ENCODE peak calls at places on chromosomes 13 and 19, in ten cellular contexts. G, H, S, A, W, O, T, D, R and C are unnamed samples.

GRCh38 chr13:68378294-68378693 is 1148.2 kb upstream of the PCDH9 start:
- DNase-seq in R (no peak), S (no peak), W (no peak), A (no peak), H (no peak), O (no peak), G (no peak), D (no peak), T (no peak), C (no peak)

GRCh38 chr13:95870421-95870820 is 182.8 kb downstream of the UGGT2 start:
- DNase-seq in G (no peak), D (no peak), T (no peak), S (no peak), H (no peak), A (peak), O (no peak), W (no peak), R (no peak), C (no peak)

GRCh38 chr13:83350569-83350968 is 531.7 kb downstream of the SLITRK1 start:
- DNase-seq in O (no peak), H (no peak), G (no peak), T (no peak), W (no peak), R (no peak), S (no peak), D (no peak), A (no peak), C (no peak)

GRCh38 chr13:111945086-111945485 is 121.9 kb upstream of the SOX1 start:
- DNase-seq in G (no peak), O (no peak), D (no peak), R (no peak), A (no peak), T (no peak), H (no peak), W (no peak), S (no peak), C (peak)

GRCh38 chr13:82947121-82948077 is 934.9 kb downstream of the SLITRK1 start:
- DNase-seq in H (no peak), O (no peak), S (no peak), T (no peak), W (no peak), R (no peak), A (no peak), G (no peak), D (no peak), C (no peak)

GRCh38 chr13:23512762-23513395 is 57.3 kb upstream of the TNFRSF19 start:
- DNase-seq in A (no peak), O (no peak), H (no peak), T (no peak), S (no peak), D (no peak), R (no peak), W (no peak), G (no peak), C (no peak)

GRCh38 chr13:91154954-91155353 is 192.5 kb upstream of the MIR17HG start:
- DNase-seq in A (no peak), R (no peak), W (no peak), G (no peak), D (no peak), H (no peak), S (no peak), T (no peak), O (no peak), C (no peak)

GRCh38 chr19:44499962-44500949 is at the start of gene ZNF180:
- DNase-seq in T (peak), O (peak), W (peak), S (peak), G (peak), D (peak), A (peak), H (peak), R (peak), C (peak)

GRCh38 chr13:33026489-33027152 is 10.4 kb downstream of the KL start:
- DNase-seq in S (no peak), R (no peak), T (no peak), G (no peak), A (no peak), W (no peak), D (no peak), H (no peak), O (peak), C (no peak)

GRCh38 chr19:47284324-47284899 is 9.7 kb downstream of the INAFM1 start:
- DNase-seq in O (no peak), G (peak), W (no peak), T (peak), S (no peak), A (peak), H (peak), D (no peak), R (no peak), C (no peak)

GRCh38 chr13:37412271-37412683 is 186.3 kb downstream of the POSTN start:
- DNase-seq in T (no peak), G (no peak), R (no peak), H (no peak), D (no peak), S (no peak), O (no peak), W (no peak), A (no peak), C (no peak)

GRCh38 chr13:84994582-84994981 is 804.6 kb downstream of the SLITRK6 start:
- DNase-seq in W (no peak), T (peak), G (peak), A (no peak), H (no peak), R (no peak), S (no peak), O (no peak), D (no peak), C (no peak)

GRCh38 chr13:113537205-113537604 is 46.7 kb upstream of the DCUN1D2 start:
- DNase-seq in O (no peak), A (peak), G (no peak), D (no peak), S (no peak), H (no peak), R (no peak), W (no peak), T (no peak), C (no peak)